ENCODE peak calls at places on chromosome 7, in five cellular contexts. One of them, this sample, is unnamed.
A peak's percentile ranks its signal among the peaks of the same experiment; 100 is the strongest.

GRCh38 chr7:84589012-84589411 is 394.4 kb upstream of the SEMA3A start:
- DNase-seq in HCT116: no peak
- DNase-seq in HepG2: no peak
- DNase-seq in SK-N-SH: no peak
- DNase-seq in H1: no peak
- DNase-seq in this sample: no peak

GRCh38 chr7:142516038-142516501 is 233.2 kb upstream of the PRSS1 start:
- DNase-seq in HCT116: peak; percentile 61
- DNase-seq in HepG2: peak; percentile 55
- DNase-seq in SK-N-SH: peak; percentile 69
- DNase-seq in H1: peak; percentile 56
- DNase-seq in this sample: peak; percentile 17

GRCh38 chr7:110964770-110965169 is 126.2 kb upstream of the LRRN3 start:
- DNase-seq in HCT116: no peak
- DNase-seq in HepG2: no peak
- DNase-seq in SK-N-SH: no peak
- DNase-seq in H1: no peak
- DNase-seq in this sample: no peak

GRCh38 chr7:41328544-41328943 is 374.3 kb downstream of the INHBA start:
- DNase-seq in HCT116: no peak
- DNase-seq in HepG2: no peak
- DNase-seq in SK-N-SH: no peak
- DNase-seq in H1: no peak
- DNase-seq in this sample: no peak

GRCh38 chr7:7164590-7164989 is 17.8 kb upstream of the C1GALT1 start:
- DNase-seq in HCT116: no peak
- DNase-seq in HepG2: no peak
- DNase-seq in SK-N-SH: no peak
- DNase-seq in H1: no peak
- DNase-seq in this sample: no peak

GRCh38 chr7:142889825-142890224 is 4.3 kb upstream of the TRPV6 start:
- DNase-seq in HCT116: no peak
- DNase-seq in HepG2: no peak
- DNase-seq in SK-N-SH: no peak
- DNase-seq in H1: no peak
- DNase-seq in this sample: no peak

GRCh38 chr7:65251851-65252620 is 121.6 kb upstream of the ZNF92 start:
- DNase-seq in HCT116: peak; percentile 71
- DNase-seq in HepG2: peak; percentile 53
- DNase-seq in SK-N-SH: peak; percentile 98
- DNase-seq in H1: peak; percentile 85
- DNase-seq in this sample: peak; percentile 27

GRCh38 chr7:99623091-99623693 is 6.4 kb downstream of the ZSCAN25 start:
- DNase-seq in HCT116: no peak
- DNase-seq in HepG2: no peak
- DNase-seq in SK-N-SH: no peak
- DNase-seq in H1: no peak
- DNase-seq in this sample: no peak

GRCh38 chr7:107890493-107890961 is 456 bp upstream of the DLD start:
- DNase-seq in HCT116: no peak
- DNase-seq in HepG2: no peak
- DNase-seq in SK-N-SH: peak; percentile 65
- DNase-seq in H1: no peak
- DNase-seq in this sample: no peak

GRCh38 chr7:145106001-145106400 is 270.1 kb upstream of the TPK1 start:
- DNase-seq in HCT116: no peak
- DNase-seq in HepG2: no peak
- DNase-seq in SK-N-SH: no peak
- DNase-seq in H1: no peak
- DNase-seq in this sample: no peak

GRCh38 chr7:1758417-1758858 is 88.4 kb downstream of the ELFN1 start:
- DNase-seq in HCT116: peak; percentile 56
- DNase-seq in HepG2: peak; percentile 45
- DNase-seq in SK-N-SH: peak; percentile 80
- DNase-seq in H1: no peak
- DNase-seq in this sample: no peak

GRCh38 chr7:41582116-41582515 is 120.8 kb downstream of the INHBA start:
- DNase-seq in HCT116: no peak
- DNase-seq in HepG2: no peak
- DNase-seq in SK-N-SH: no peak
- DNase-seq in H1: no peak
- DNase-seq in this sample: no peak

GRCh38 chr7:112573302-112574039 is 92.7 kb downstream of the LSMEM1 start:
- DNase-seq in HCT116: no peak
- DNase-seq in HepG2: no peak
- DNase-seq in SK-N-SH: no peak
- DNase-seq in H1: no peak
- DNase-seq in this sample: no peak

GRCh38 chr7:116097365-116098009 is 66.9 kb upstream of the TFEC start:
- DNase-seq in HCT116: peak; percentile 75
- DNase-seq in HepG2: peak; percentile 57
- DNase-seq in SK-N-SH: no peak
- DNase-seq in H1: no peak
- DNase-seq in this sample: no peak

GRCh38 chr7:86469680-86470295 is 173.9 kb upstream of the GRM3 start:
- DNase-seq in HCT116: peak; percentile 78
- DNase-seq in HepG2: peak; percentile 70
- DNase-seq in SK-N-SH: peak; percentile 57
- DNase-seq in H1: peak; percentile 68
- DNase-seq in this sample: peak; percentile 27

GRCh38 chr7:138980575-138981285 is 459 bp downstream of the KIAA1549 start:
- DNase-seq in HCT116: no peak
- DNase-seq in HepG2: no peak
- DNase-seq in SK-N-SH: peak; percentile 51
- DNase-seq in H1: peak; percentile 71
- DNase-seq in this sample: no peak

GRCh38 chr7:136523581-136523980 is 344.9 kb upstream of the CHRM2 start:
- DNase-seq in HCT116: no peak
- DNase-seq in HepG2: no peak
- DNase-seq in SK-N-SH: no peak
- DNase-seq in H1: no peak
- DNase-seq in this sample: no peak

GRCh38 chr7:6423942-6424701 is 23.6 kb downstream of the DAGLB start:
- DNase-seq in HCT116: no peak
- DNase-seq in HepG2: no peak
- DNase-seq in SK-N-SH: peak; percentile 44
- DNase-seq in H1: no peak
- DNase-seq in this sample: no peak

GRCh38 chr7:85104432-85105205 is 82.2 kb downstream of the SEMA3D start:
- DNase-seq in HCT116: peak; percentile 6
- DNase-seq in HepG2: no peak
- DNase-seq in SK-N-SH: no peak
- DNase-seq in H1: no peak
- DNase-seq in this sample: no peak

GRCh38 chr7:1742555-1743303 is 72.7 kb downstream of the ELFN1 start:
- DNase-seq in HCT116: no peak
- DNase-seq in HepG2: no peak
- DNase-seq in SK-N-SH: peak; percentile 94
- DNase-seq in H1: no peak
- DNase-seq in this sample: no peak

GRCh38 chr7:43196379-43196778 is 83.9 kb downstream of the HECW1 start:
- DNase-seq in HCT116: no peak
- DNase-seq in HepG2: no peak
- DNase-seq in SK-N-SH: no peak
- DNase-seq in H1: no peak
- DNase-seq in this sample: no peak

GRCh38 chr7:156773966-156774365 is 119.0 kb downstream of the LMBR1 start:
- DNase-seq in HCT116: no peak
- DNase-seq in HepG2: no peak
- DNase-seq in SK-N-SH: no peak
- DNase-seq in H1: no peak
- DNase-seq in this sample: no peak
- TF ChIP-seq YY1 in HCT116: no peak
- TF ChIP-seq YY1 in HepG2: no peak
- TF ChIP-seq YY1 in SK-N-SH: no peak
- TF ChIP-seq YY1 in H1: no peak
- TF ChIP-seq YY1 in this sample: no peak

DNA sequence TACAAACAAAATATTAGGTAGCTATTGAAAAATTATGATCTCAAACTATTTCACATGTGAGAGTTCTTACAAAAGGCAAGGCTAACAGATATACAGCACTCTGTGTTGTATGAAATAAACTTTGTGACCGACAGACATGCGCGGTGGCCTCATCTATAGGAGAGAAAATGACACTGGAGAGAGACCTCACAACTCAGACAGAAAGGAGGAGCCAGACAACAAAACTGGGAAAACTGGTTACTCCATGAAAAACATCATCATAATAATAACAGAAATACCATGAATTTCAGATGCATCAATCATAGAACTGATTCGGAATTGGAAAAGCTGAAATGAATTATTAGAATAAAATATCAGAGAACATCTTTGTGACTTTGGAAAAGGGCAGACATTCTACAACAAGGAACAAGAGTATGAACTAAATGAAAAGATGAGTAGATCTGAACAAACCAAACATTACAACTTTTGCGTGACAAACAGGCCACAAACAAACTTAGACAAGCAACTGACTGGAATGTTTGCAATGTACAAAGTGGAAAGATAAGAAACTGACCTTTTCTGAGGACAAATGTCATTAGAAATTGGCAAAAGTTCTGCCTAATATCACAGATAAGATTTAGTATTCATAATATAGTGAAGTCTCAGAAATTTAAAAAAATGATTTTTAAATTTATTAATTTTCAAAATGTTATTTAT is 69.3 kb downstream of the TNS3 start:
- DNase-seq in HCT116: no peak
- DNase-seq in HepG2: peak; percentile 41
- DNase-seq in SK-N-SH: no peak
- DNase-seq in H1: no peak
- DNase-seq in this sample: no peak
- TF ChIP-seq POLR2AphosphoS5 in HCT116: no peak
- TF ChIP-seq POLR2AphosphoS5 in HepG2: no peak
- TF ChIP-seq POLR2AphosphoS5 in SK-N-SH: no peak
- TF ChIP-seq POLR2AphosphoS5 in H1: no peak
- TF ChIP-seq POLR2AphosphoS5 in this sample: no peak

GRCh38 chr7:69622960-69623359 is 24.7 kb downstream of the AUTS2 start:
- DNase-seq in HCT116: no peak
- DNase-seq in HepG2: peak; percentile 4
- DNase-seq in SK-N-SH: no peak
- DNase-seq in H1: no peak
- DNase-seq in this sample: no peak
- TF ChIP-seq YY1 in HCT116: no peak
- TF ChIP-seq YY1 in HepG2: no peak
- TF ChIP-seq YY1 in SK-N-SH: no peak
- TF ChIP-seq YY1 in H1: no peak
- TF ChIP-seq YY1 in this sample: no peak

DNA sequence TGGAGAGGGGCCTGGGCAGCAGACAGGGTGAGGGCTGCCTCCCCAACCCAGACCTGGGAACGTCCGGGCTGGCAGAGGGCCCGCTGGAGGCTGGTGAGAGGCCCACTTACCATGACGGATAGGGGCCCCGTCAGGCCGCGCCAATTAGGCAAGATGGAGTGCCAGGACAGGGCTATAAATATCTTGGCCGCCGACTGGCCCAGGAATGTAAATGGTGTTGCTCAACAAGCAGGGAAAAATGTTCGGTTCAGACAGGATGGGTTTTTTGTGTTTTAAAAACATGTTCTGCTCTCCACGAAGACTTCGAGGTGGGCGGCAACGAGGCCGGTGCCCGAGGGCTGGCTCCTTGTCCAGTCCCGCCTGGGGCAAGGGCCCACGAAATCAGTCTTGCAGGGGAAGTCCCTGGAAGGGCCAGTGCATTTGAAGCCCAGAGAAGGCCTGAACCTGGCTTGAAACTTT is 35.8 kb upstream of the ELN start:
- DNase-seq in HCT116: no peak
- DNase-seq in HepG2: no peak
- DNase-seq in SK-N-SH: no peak
- DNase-seq in H1: no peak
- DNase-seq in this sample: no peak
- TF ChIP-seq POLR2AphosphoS5 in HCT116: no peak
- TF ChIP-seq POLR2AphosphoS5 in HepG2: no peak
- TF ChIP-seq POLR2AphosphoS5 in SK-N-SH: no peak
- TF ChIP-seq POLR2AphosphoS5 in H1: no peak
- TF ChIP-seq POLR2AphosphoS5 in this sample: no peak

GRCh38 chr7:131071786-131072504 is 255.7 kb upstream of the MKLN1 start:
- DNase-seq in HCT116: no peak
- DNase-seq in HepG2: no peak
- DNase-seq in SK-N-SH: peak; percentile 37
- DNase-seq in H1: no peak
- DNase-seq in this sample: no peak
- TF ChIP-seq YY1 in HCT116: no peak
- TF ChIP-seq YY1 in HepG2: no peak
- TF ChIP-seq YY1 in SK-N-SH: peak; percentile 73
- TF ChIP-seq YY1 in H1: peak; percentile 19
- TF ChIP-seq YY1 in this sample: no peak

GRCh38 chr7:155649588-155649987 is 5.1 kb downstream of the RBM33 start:
- DNase-seq in HCT116: no peak
- DNase-seq in HepG2: no peak
- DNase-seq in SK-N-SH: no peak
- DNase-seq in H1: no peak
- DNase-seq in this sample: no peak

GRCh38 chr7:155656891-155657290 is 12.4 kb downstream of the RBM33 start:
- DNase-seq in HCT116: no peak
- DNase-seq in HepG2: no peak
- DNase-seq in SK-N-SH: no peak
- DNase-seq in H1: no peak
- DNase-seq in this sample: no peak

GRCh38 chr7:155648752-155649339 is 4.4 kb downstream of the RBM33 start:
- DNase-seq in HCT116: no peak
- DNase-seq in HepG2: no peak
- DNase-seq in SK-N-SH: no peak
- DNase-seq in H1: no peak
- DNase-seq in this sample: no peak

GRCh38 chr7:155652156-155653124 is 8.0 kb downstream of the RBM33 start:
- DNase-seq in HCT116: no peak
- DNase-seq in HepG2: no peak
- DNase-seq in SK-N-SH: no peak
- DNase-seq in H1: no peak
- DNase-seq in this sample: no peak

GRCh38 chr7:155653773-155654172 is 9.3 kb downstream of the RBM33 start:
- DNase-seq in HCT116: no peak
- DNase-seq in HepG2: no peak
- DNase-seq in SK-N-SH: no peak
- DNase-seq in H1: no peak
- DNase-seq in this sample: no peak
- TF ChIP-seq POLR2AphosphoS5 in HCT116: no peak
- TF ChIP-seq POLR2AphosphoS5 in HepG2: no peak
- TF ChIP-seq POLR2AphosphoS5 in SK-N-SH: no peak
- TF ChIP-seq POLR2AphosphoS5 in H1: no peak
- TF ChIP-seq POLR2AphosphoS5 in this sample: no peak

This sample was measured in GM12878.